ENCODE peak calls at places on chromosome 21, in five cellular contexts. V is tibial artery, Q is MM.1S, U is AG04450, G is psoas muscle. B is an unnamed sample.
A peak's percentile ranks its signal among the peaks of the same experiment; 100 is the strongest.

GRCh38 chr21:20997633-20998455 is at the start of gene NCAM2:
- DNase-seq in Q (peak; percentile 87), G (peak; percentile 72), V (peak; percentile 45), U (peak; percentile 60), B (no peak)

GRCh38 chr21:34186119-34186719 is 112.8 kb downstream of the MRPS6 start:
- DNase-seq in U (no peak), G (no peak), Q (no peak), V (peak; percentile 54), B (no peak)

GRCh38 chr21:28220670-28221069 is 772.0 kb downstream of the LTN1 start:
- DNase-seq in U (no peak), Q (no peak), G (no peak), V (no peak), B (no peak)

GRCh38 chr21:20875741-20876140 is 122.5 kb upstream of the NCAM2 start:
- DNase-seq in U (no peak), G (no peak), V (no peak), Q (no peak), B (no peak)

GRCh38 chr21:25639922-25640670 is 1.0 kb downstream of the JAM2 start:
- DNase-seq in U (no peak), G (peak; percentile 23), V (no peak), Q (no peak), B (no peak)

GRCh38 chr21:38832664-38833063 is 26.9 kb downstream of the ETS2 start:
- DNase-seq in V (no peak), U (no peak), Q (no peak), G (no peak), B (no peak)

GRCh38 chr21:37811711-37812110 is 104.5 kb downstream of the KCNJ6 start:
- DNase-seq in U (no peak), Q (no peak), V (no peak), G (no peak), B (no peak)

GRCh38 chr21:36768496-36768895 is 69.6 kb downstream of the SIM2 start:
- DNase-seq in G (no peak), V (no peak), U (no peak), Q (no peak), B (no peak)

GRCh38 chr21:36703626-36704280 is 4.8 kb downstream of the SIM2 start:
- DNase-seq in U (no peak), Q (no peak), G (no peak), V (no peak), B (no peak)

GRCh38 chr21:28459193-28459592 is 533.5 kb downstream of the LTN1 start:
- DNase-seq in Q (no peak), G (no peak), V (no peak), U (no peak), B (no peak)

GRCh38 chr21:36477001-36477400 is 2.9 kb downstream of the CLDN14 start:
- DNase-seq in U (no peak), G (no peak), Q (no peak), V (no peak), B (no peak)

GRCh38 chr21:34791776-34792503 is 123.1 kb downstream of the CLIC6 start:
- DNase-seq in V (no peak), Q (no peak), G (no peak), U (no peak), B (no peak)

GRCh38 chr21:40386301-40386911 is 460.6 kb downstream of the DSCAM start:
- DNase-seq in U (no peak), V (peak; percentile 31), G (peak; percentile 48), Q (peak; percentile 86), B (no peak)

GRCh38 chr21:37461494-37461893 is 94.9 kb downstream of the DYRK1A start:
- DNase-seq in Q (peak; percentile 87), V (no peak), U (no peak), G (no peak), B (no peak)

GRCh38 chr21:26170471-26171309 is at the start of gene APP:
- DNase-seq in G (peak; percentile 87), Q (peak; percentile 86), U (peak; percentile 43), V (peak; percentile 78), B (peak; percentile 77)

GRCh38 chr21:29300547-29301138 is 1.9 kb downstream of the BACH1 start:
- DNase-seq in Q (peak; percentile 19), U (no peak), G (no peak), V (no peak), B (no peak)

GRCh38 chr21:26061437-26061836 is 109.1 kb downstream of the APP start:
- DNase-seq in U (no peak), Q (no peak), V (no peak), G (no peak), B (no peak)

GRCh38 chr21:36479415-36480402 is at the start of gene CLDN14:
- DNase-seq in V (no peak), Q (no peak), G (peak; percentile 23), U (no peak), B (no peak)

GRCh38 chr21:27954806-27955205 is 987.9 kb upstream of the ADAMTS5 start:
- DNase-seq in V (no peak), U (peak; percentile 52), Q (no peak), G (no peak), B (no peak)

GRCh38 chr21:25710550-25710949 is 24.2 kb downstream of the ATP5PF start:
- DNase-seq in U (no peak), Q (no peak), V (no peak), G (no peak), B (no peak)

GRCh38 chr21:28454978-28455600 is 537.6 kb downstream of the LTN1 start:
- DNase-seq in V (no peak), U (no peak), G (no peak), Q (no peak), B (no peak)

GRCh38 chr21:14070049-14070893 is 140.5 kb downstream of the LIPI start:
- DNase-seq in U (no peak), G (no peak), Q (no peak), V (no peak), B (peak; percentile 31)

GRCh38 chr21:37642493-37642892 is 273.8 kb downstream of the KCNJ6 start:
- DNase-seq in U (no peak), G (no peak), Q (peak; percentile 69), V (no peak), B (no peak)

GRCh38 chr21:14545906-14546480 is at the start of gene SAMSN1:
- DNase-seq in V (no peak), Q (peak; percentile 54), G (no peak), U (no peak), B (no peak)

GRCh38 chr21:38075833-38076567 is 159.7 kb upstream of the KCNJ6 start:
- DNase-seq in G (no peak), U (no peak), V (no peak), Q (no peak), B (no peak)

GRCh38 chr21:26422138-26422537 is 150.9 kb downstream of the CYYR1 start:
- DNase-seq in V (no peak), Q (no peak), U (no peak), G (no peak), B (no peak)

GRCh38 chr21:36097427-36098230 is 27.8 kb downstream of the CBR1 start:
- DNase-seq in G (no peak), V (no peak), U (no peak), Q (no peak), B (peak; percentile 19)

GRCh38 chr21:40047211-40047610 is 180.0 kb downstream of the PCP4 start:
- DNase-seq in U (no peak), Q (no peak), G (no peak), V (no peak), B (no peak)

GRCh38 chr21:35207322-35207721 is 158.2 kb upstream of the RUNX1 start:
- DNase-seq in V (no peak), U (no peak), Q (no peak), G (peak; percentile 30), B (no peak)

GRCh38 chr21:38365521-38365920 is 108.7 kb downstream of the KCNJ15 start:
- DNase-seq in V (no peak), Q (no peak), U (no peak), G (no peak), B (no peak)

GRCh38 chr21:36150192-36150711 is 6.4 kb upstream of the DOP1B start:
- DNase-seq in Q (peak; percentile 56), G (peak; percentile 27), V (peak; percentile 63), U (no peak), B (no peak)

GRCh38 chr21:16588433-16588860 is 858.7 kb downstream of the USP25 start:
- DNase-seq in U (peak; percentile 49), G (peak; percentile 65), V (peak; percentile 78), Q (no peak), B (no peak)

GRCh38 chr21:31850886-31851285 is 21.9 kb upstream of the HUNK start:
- DNase-seq in V (no peak), U (no peak), Q (no peak), G (no peak), B (no peak)

GRCh38 chr21:41509733-41510132 is 1.8 kb upstream of the TMPRSS2 start:
- DNase-seq in Q (no peak), G (no peak), V (no peak), U (no peak), B (no peak)
- H3K27me3 ChIP-seq in Q (peaks cover 41% of the 10 kb centered on the region), G (no peaks in the 10 kb centered on the region), V (no peaks in the 10 kb centered on the region), U (peaks cover 44% of the 10 kb centered on the region), B (peaks cover 32% of the 10 kb centered on the region)

GRCh38 chr21:44987301-44987885 is 47.6 kb downstream of the SLX9 start:
- DNase-seq in G (no peak), U (no peak), Q (no peak), V (no peak), B (no peak)
- H3K27ac ChIP-seq in G (no peak overlapping the region), U (no peak overlapping the region), Q (no peak overlapping the region), V (peak overlapping the region; percentile 92), B (no peak overlapping the region)

GRCh38 chr21:42231761-42232160 is 12.8 kb downstream of the ABCG1 start:
- DNase-seq in G (no peak), V (no peak), U (no peak), Q (no peak), B (no peak)
- H3K27me3 ChIP-seq in G (no peaks in the 10 kb centered on the region), V (no peaks in the 10 kb centered on the region), U (peaks cover 27% of the 10 kb centered on the region), Q (peaks cover 15% of the 10 kb centered on the region), B (no peaks in the 10 kb centered on the region)

DNA sequence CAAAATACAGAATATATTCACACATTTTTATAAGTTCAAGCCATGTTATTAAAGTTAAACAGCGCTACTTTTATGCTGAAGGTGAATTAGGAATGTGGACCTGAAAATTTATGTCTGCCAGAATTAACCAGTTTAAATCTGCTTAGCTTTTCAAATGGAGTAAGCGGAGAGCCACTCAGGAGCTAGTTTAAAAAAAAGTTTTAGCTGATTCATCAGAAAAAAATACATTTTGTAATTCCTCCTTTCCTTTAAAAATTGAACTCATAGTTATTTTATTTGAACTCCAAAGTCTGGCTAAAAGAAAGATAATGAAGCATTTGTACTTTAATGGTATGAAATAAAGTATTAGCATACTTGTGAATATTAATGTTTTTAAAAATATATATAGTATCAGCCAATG is 21.2 kb downstream of the C21orf91 start:
- DNase-seq in U (no peak), G (no peak), V (no peak), Q (no peak), B (no peak)
- H3K27ac ChIP-seq in U (no peak overlapping the region), G (no peak overlapping the region), V (no peak overlapping the region), Q (no peak overlapping the region), B (no peak overlapping the region)

GRCh38 chr21:44521301-44521927 is 18.6 kb downstream of the KRTAP10-1 start:
- DNase-seq in U (no peak), G (no peak), Q (no peak), V (peak; percentile 6), B (no peak)
- H3K27me3 ChIP-seq in U (no peaks in the 10 kb centered on the region), G (no peaks in the 10 kb centered on the region), Q (peaks cover 98% of the 10 kb centered on the region), V (no peaks in the 10 kb centered on the region), B (peaks cover 3% of the 10 kb centered on the region)

GRCh38 chr21:41460578-41461527 is 34.8 kb downstream of the MX1 start:
- DNase-seq in G (peak; percentile 72), V (peak; percentile 84), U (peak; percentile 43), Q (peak; percentile 80), B (peak; percentile 66)
- H3K27ac ChIP-seq in G (no peak overlapping the region), V (no peak overlapping the region), U (no peak overlapping the region), Q (no peak overlapping the region), B (no peak overlapping the region)

GRCh38 chr21:33029512-33029921 is 3.8 kb downstream of the OLIG2 start:
- DNase-seq in V (no peak), Q (no peak), G (no peak), U (no peak), B (no peak)
- H3K27me3 ChIP-seq in V (no peaks in the 10 kb centered on the region), Q (peaks cover 42% of the 10 kb centered on the region), G (no peaks in the 10 kb centered on the region), U (peaks cover 94% of the 10 kb centered on the region), B (peaks cover 91% of the 10 kb centered on the region)